ENCODE peak calls at places on chromosomes 13 and 19, in eight cellular contexts. One of them, this sample, is unnamed.

GRCh38 chr19:42250666-42251531 is 4.0 kb downstream of the ERF start:
- DNase-seq in A549: no peak
- DNase-seq in amygdala: peak
- DNase-seq in AG09319: no peak
- DNase-seq in brain pericyte: no peak
- DNase-seq in neural progenitor cell: no peak
- DNase-seq in NCI-H345: no peak
- DNase-seq in NCI-H1048: no peak
- DNase-seq in this sample: peak

GRCh38 chr19:50453243-50453642 is 20.6 kb downstream of the MYBPC2 start:
- DNase-seq in A549: no peak
- DNase-seq in amygdala: no peak
- DNase-seq in AG09319: no peak
- DNase-seq in brain pericyte: no peak
- DNase-seq in neural progenitor cell: no peak
- DNase-seq in NCI-H345: no peak
- DNase-seq in NCI-H1048: no peak
- DNase-seq in this sample: no peak

GRCh38 chr13:25292301-25292700 is 5.0 kb upstream of the MTMR6 start:
- DNase-seq in A549: no peak
- DNase-seq in amygdala: no peak
- DNase-seq in AG09319: no peak
- DNase-seq in brain pericyte: no peak
- DNase-seq in neural progenitor cell: no peak
- DNase-seq in NCI-H345: no peak
- DNase-seq in NCI-H1048: no peak
- DNase-seq in this sample: no peak

GRCh38 chr13:79194272-79194671 is 211.8 kb downstream of the RBM26 start:
- DNase-seq in A549: no peak
- DNase-seq in amygdala: no peak
- DNase-seq in AG09319: no peak
- DNase-seq in brain pericyte: no peak
- DNase-seq in neural progenitor cell: no peak
- DNase-seq in NCI-H345: no peak
- DNase-seq in NCI-H1048: no peak
- DNase-seq in this sample: no peak

GRCh38 chr13:104014803-104015645 is 948.8 kb upstream of the SLC10A2 start:
- DNase-seq in A549: no peak
- DNase-seq in amygdala: no peak
- DNase-seq in AG09319: no peak
- DNase-seq in brain pericyte: no peak
- DNase-seq in neural progenitor cell: no peak
- DNase-seq in NCI-H345: no peak
- DNase-seq in NCI-H1048: no peak
- DNase-seq in this sample: no peak

GRCh38 chr19:1942934-1943555 is 2.1 kb downstream of the CSNK1G2 start:
- DNase-seq in A549: no peak
- DNase-seq in amygdala: no peak
- DNase-seq in AG09319: no peak
- DNase-seq in brain pericyte: no peak
- DNase-seq in neural progenitor cell: peak
- DNase-seq in NCI-H345: no peak
- DNase-seq in NCI-H1048: no peak
- DNase-seq in this sample: no peak

GRCh38 chr13:114067886-114068722 is 64.3 kb downstream of the RASA3 start:
- DNase-seq in A549: no peak
- DNase-seq in amygdala: no peak
- DNase-seq in AG09319: no peak
- DNase-seq in brain pericyte: no peak
- DNase-seq in neural progenitor cell: no peak
- DNase-seq in NCI-H345: no peak
- DNase-seq in NCI-H1048: no peak
- DNase-seq in this sample: no peak

GRCh38 chr19:14370169-14370998 is 10.9 kb upstream of the ADGRE5 start:
- DNase-seq in A549: no peak
- DNase-seq in amygdala: no peak
- DNase-seq in AG09319: no peak
- DNase-seq in brain pericyte: no peak
- DNase-seq in neural progenitor cell: no peak
- DNase-seq in NCI-H345: no peak
- DNase-seq in NCI-H1048: no peak
- DNase-seq in this sample: no peak

GRCh38 chr19:23810496-23810895 is 51.8 kb upstream of the ZNF681 start:
- DNase-seq in A549: no peak
- DNase-seq in amygdala: no peak
- DNase-seq in AG09319: no peak
- DNase-seq in brain pericyte: no peak
- DNase-seq in neural progenitor cell: no peak
- DNase-seq in NCI-H345: no peak
- DNase-seq in NCI-H1048: no peak
- DNase-seq in this sample: no peak

GRCh38 chr13:73715910-73716257 is 418.3 kb downstream of the KLF12 start:
- DNase-seq in A549: no peak
- DNase-seq in amygdala: no peak
- DNase-seq in AG09319: no peak
- DNase-seq in brain pericyte: no peak
- DNase-seq in neural progenitor cell: no peak
- DNase-seq in NCI-H345: no peak
- DNase-seq in NCI-H1048: no peak
- DNase-seq in this sample: no peak

GRCh38 chr19:51311388-51312257 is at the start of gene IGLON5:
- DNase-seq in A549: no peak
- DNase-seq in amygdala: no peak
- DNase-seq in AG09319: no peak
- DNase-seq in brain pericyte: no peak
- DNase-seq in neural progenitor cell: peak
- DNase-seq in NCI-H345: no peak
- DNase-seq in NCI-H1048: no peak
- DNase-seq in this sample: no peak

GRCh38 chr19:15469513-15470297 is 5.4 kb upstream of the RASAL3 start:
- DNase-seq in A549: no peak
- DNase-seq in amygdala: no peak
- DNase-seq in AG09319: no peak
- DNase-seq in brain pericyte: no peak
- DNase-seq in neural progenitor cell: peak
- DNase-seq in NCI-H345: no peak
- DNase-seq in NCI-H1048: no peak
- DNase-seq in this sample: no peak

GRCh38 chr13:52156724-52157251 is 2.6 kb downstream of the NEK3 start:
- DNase-seq in A549: no peak
- DNase-seq in amygdala: no peak
- DNase-seq in AG09319: no peak
- DNase-seq in brain pericyte: no peak
- DNase-seq in neural progenitor cell: no peak
- DNase-seq in NCI-H345: no peak
- DNase-seq in NCI-H1048: no peak
- DNase-seq in this sample: no peak

GRCh38 chr13:24737042-24737441 is 26.9 kb upstream of the RNF17 start:
- DNase-seq in A549: no peak
- DNase-seq in amygdala: no peak
- DNase-seq in AG09319: no peak
- DNase-seq in brain pericyte: no peak
- DNase-seq in neural progenitor cell: peak
- DNase-seq in NCI-H345: no peak
- DNase-seq in NCI-H1048: no peak
- DNase-seq in this sample: no peak

GRCh38 chr13:91167706-91168459 is 179.6 kb upstream of the MIR17HG start:
- DNase-seq in A549: no peak
- DNase-seq in amygdala: no peak
- DNase-seq in AG09319: no peak
- DNase-seq in brain pericyte: no peak
- DNase-seq in neural progenitor cell: no peak
- DNase-seq in NCI-H345: no peak
- DNase-seq in NCI-H1048: peak
- DNase-seq in this sample: no peak

GRCh38 chr13:92407858-92408257 is 818.7 kb upstream of the GPC6 start:
- DNase-seq in A549: no peak
- DNase-seq in amygdala: no peak
- DNase-seq in AG09319: no peak
- DNase-seq in brain pericyte: no peak
- DNase-seq in neural progenitor cell: peak
- DNase-seq in NCI-H345: no peak
- DNase-seq in NCI-H1048: no peak
- DNase-seq in this sample: no peak

GRCh38 chr13:48265217-48265815 is 32.3 kb downstream of the ITM2B start:
- DNase-seq in A549: no peak
- DNase-seq in amygdala: no peak
- DNase-seq in AG09319: no peak
- DNase-seq in brain pericyte: no peak
- DNase-seq in neural progenitor cell: no peak
- DNase-seq in NCI-H345: no peak
- DNase-seq in NCI-H1048: no peak
- DNase-seq in this sample: no peak

GRCh38 chr13:30719521-30719914 is 15.8 kb upstream of the ALOX5AP start:
- DNase-seq in A549: no peak
- DNase-seq in amygdala: no peak
- DNase-seq in AG09319: no peak
- DNase-seq in brain pericyte: no peak
- DNase-seq in neural progenitor cell: no peak
- DNase-seq in NCI-H345: no peak
- DNase-seq in NCI-H1048: no peak
- DNase-seq in this sample: no peak

GRCh38 chr13:113366031-113366588 is 2.2 kb upstream of the GRTP1 start:
- DNase-seq in A549: no peak
- DNase-seq in amygdala: no peak
- DNase-seq in AG09319: no peak
- DNase-seq in brain pericyte: no peak
- DNase-seq in neural progenitor cell: no peak
- DNase-seq in NCI-H345: no peak
- DNase-seq in NCI-H1048: no peak
- DNase-seq in this sample: no peak

GRCh38 chr19:13428352-13428751 is 77.9 kb downstream of the CACNA1A start:
- DNase-seq in A549: no peak
- DNase-seq in amygdala: no peak
- DNase-seq in AG09319: no peak
- DNase-seq in brain pericyte: no peak
- DNase-seq in neural progenitor cell: no peak
- DNase-seq in NCI-H345: peak
- DNase-seq in NCI-H1048: no peak
- DNase-seq in this sample: no peak